ENCODE peak calls at places on chromosomes 3 and 15, in four cellular contexts. Z is PC-3, Y is tibial artery, T is GM23248. J is an unnamed sample. For H3K36me3, the result is how much of the 10 kb centered on the place peaks cover.

GRCh38 chr3:40951636-40952035 is 247.7 kb upstream of the CTNNB1 start:
- DNase-seq in T (peak), Z (no peak), Y (no peak), J (peak)

GRCh38 chr3:69999191-70000027 is at the start of gene SAMMSON:
- DNase-seq in Y (no peak), Z (peak), T (peak), J (no peak)

GRCh38 chr15:100060276-100060926 is 281.4 kb downstream of the ADAMTS17 start:
- DNase-seq in Y (no peak), T (peak), Z (peak), J (peak)

GRCh38 chr3:181417748-181418147 is 294.0 kb upstream of the SOX2 start:
- DNase-seq in Z (no peak), Y (no peak), T (peak), J (peak)

GRCh38 chr3:192079098-192079497 is 618.1 kb downstream of the PYDC2 start:
- DNase-seq in T (no peak), Z (no peak), Y (no peak), J (no peak)

GRCh38 chr3:125585595-125586223 is 9.6 kb downstream of the OSBPL11 start:
- DNase-seq in Z (peak), T (peak), Y (peak), J (peak)

GRCh38 chr15:66018178-66018797 is 149.0 kb downstream of the RAB11A start:
- DNase-seq in Y (no peak), T (no peak), Z (no peak), J (no peak)

GRCh38 chr15:67178569-67179210 is 75.8 kb downstream of the AAGAB start:
- DNase-seq in T (peak), Y (peak), Z (peak), J (peak)

GRCh38 chr3:43138488-43139231 is 32.8 kb upstream of the POMGNT2 start:
- DNase-seq in T (no peak), Y (no peak), Z (no peak), J (no peak)

GRCh38 chr3:85251766-85252165 is 293.0 kb downstream of the CADM2 start:
- DNase-seq in Y (no peak), T (no peak), Z (no peak), J (no peak)

GRCh38 chr3:31166249-31166885 is 271.9 kb upstream of the GADL1 start:
- DNase-seq in Y (no peak), Z (peak), T (peak), J (peak)

GRCh38 chr3:151383956-151384355 is 597 bp downstream of the P2RY12 start:
- DNase-seq in T (no peak), Y (no peak), Z (no peak), J (no peak)

GRCh38 chr15:42367041-42367440 is 7.7 kb downstream of the CAPN3 start:
- DNase-seq in T (peak), Z (no peak), Y (no peak), J (no peak)

GRCh38 chr3:58835075-58835474 is 168.5 kb upstream of the FAM3D start:
- DNase-seq in Z (peak), Y (no peak), T (peak), J (peak)

GRCh38 chr3:35498506-35499210 is 140.7 kb upstream of the ARPP21 start:
- DNase-seq in T (no peak), Y (no peak), Z (no peak), J (no peak)

GRCh38 chr15:91281991-91282390 is 181.9 kb downstream of the SV2B start:
- DNase-seq in Y (no peak), T (no peak), Z (no peak), J (no peak)
- H3K36me3 ChIP-seq in Y (under half), T (under half), Z (under half), J (under half)

GRCh38 chr3:10021856-10022775 is 4.1 kb upstream of the FANCD2 start:
- DNase-seq in Y (no peak), T (no peak), Z (no peak), J (no peak)

GRCh38 chr3:10023587-10024310 is 2.5 kb upstream of the FANCD2 start:
- DNase-seq in Z (peak), T (peak), Y (no peak), J (peak)

GRCh38 chr3:10025205-10026083 is 793 bp upstream of the FANCD2 start:
- DNase-seq in Y (no peak), Z (no peak), T (no peak), J (no peak)

GRCh38 chr3:10026084-10026890 is at the start of gene FANCD2:
- DNase-seq in T (peak), Z (peak), Y (peak), J (peak)
- H3K36me3 ChIP-seq in T (under half), Z (under half), Y (under half), J (under half)

GRCh38 chr3:172343117-172343516 is 105.1 kb downstream of the GHSR start:
- DNase-seq in T (no peak), Z (no peak), Y (no peak), J (no peak)
- H3K36me3 ChIP-seq in T (half or more), Z (under half), Y (half or more), J (under half)

GRCh38 chr3:123126653-123127052 is 59.8 kb downstream of the PDIA5 start:
- DNase-seq in Z (no peak), T (no peak), Y (no peak), J (no peak)

GRCh38 chr3:123123716-123124616 is 57.1 kb downstream of the PDIA5 start:
- DNase-seq in Y (no peak), T (no peak), Z (no peak), J (no peak)

GRCh38 chr3:123122525-123123315 is 55.9 kb downstream of the PDIA5 start:
- DNase-seq in Y (no peak), T (peak), Z (no peak), J (peak)

GRCh38 chr3:123126051-123126450 is 59.2 kb downstream of the PDIA5 start:
- DNase-seq in Z (no peak), Y (no peak), T (no peak), J (no peak)

GRCh38 chr3:123124936-123125335 is 58.1 kb downstream of the PDIA5 start:
- DNase-seq in Y (no peak), Z (no peak), T (no peak), J (no peak)
- H3K36me3 ChIP-seq in Y (under half), Z (under half), T (under half), J (under half)